ENCODE peak calls at places on chromosomes 5 and 9, in eight cellular contexts. N is GM23338, K is neural progenitor cell, A is K562, C is Karpas-422, O is HCT116, G is OCI-LY7, M is astrocyte. Q is an unnamed sample. For H4K20me1 and H3K4me1, the result is how much of the 10 kb centered on the place peaks cover.

GRCh38 chr9:33263131-33263935 is 1.2 kb downstream of the BAG1 start:
- DNase-seq in O (no peak), N (peak), G (peak), C (peak), M (peak), K (peak), A (peak), Q (peak)

GRCh38 chr5:95864944-95865504 is 42.5 kb upstream of the GLRX start:
- DNase-seq in N (no peak), M (no peak), G (no peak), O (no peak), A (no peak), K (peak), C (no peak), Q (no peak)

GRCh38 chr9:134764870-134765269 is 115.7 kb upstream of the FCN2 start:
- DNase-seq in C (no peak), M (no peak), A (no peak), N (no peak), O (no peak), K (no peak), G (no peak), Q (no peak)

GRCh38 chr5:135964670-135965320 is 10.0 kb upstream of the LECT2 start:
- DNase-seq in O (no peak), C (no peak), G (no peak), M (peak), K (no peak), A (no peak), N (no peak), Q (peak)

GRCh38 chr9:407255-407654 is 192.6 kb downstream of the DOCK8 start:
- DNase-seq in N (no peak), K (peak), A (no peak), G (no peak), M (no peak), O (no peak), C (peak), Q (no peak)

GRCh38 chr9:134775552-134775951 is 105.1 kb upstream of the FCN2 start:
- DNase-seq in A (no peak), C (no peak), O (no peak), N (no peak), G (no peak), K (no peak), M (peak), Q (peak)

GRCh38 chr5:56569051-56569450 is 246.3 kb upstream of the MAP3K1 start:
- DNase-seq in M (no peak), K (no peak), N (no peak), G (no peak), C (no peak), A (no peak), O (no peak), Q (no peak)

GRCh38 chr5:143229896-143230675 is 173.4 kb downstream of the NR3C1 start:
- DNase-seq in K (peak), M (no peak), G (peak), A (no peak), O (no peak), N (no peak), C (peak), Q (no peak)

GRCh38 chr5:126917918-126918623 is 112.3 kb downstream of the MARCHF3 start:
- DNase-seq in O (no peak), K (peak), N (peak), G (no peak), C (peak), A (peak), M (peak), Q (peak)

GRCh38 chr9:76911971-76912370 is 6.1 kb upstream of the PRUNE2 start:
- DNase-seq in G (no peak), C (no peak), N (no peak), K (no peak), O (peak), A (no peak), M (no peak), Q (no peak)

GRCh38 chr5:132067451-132067850 is 6.1 kb upstream of the CSF2 start:
- DNase-seq in A (no peak), M (no peak), O (no peak), G (no peak), C (no peak), K (no peak), N (no peak), Q (no peak)

GRCh38 chr9:613771-614347 is 227.6 kb upstream of the DMRT1 start:
- DNase-seq in A (peak), K (peak), C (peak), O (peak), M (peak), G (peak), N (peak), Q (peak)

GRCh38 chr9:90578116-90578815 is 64.4 kb downstream of the DIRAS2 start:
- DNase-seq in G (no peak), O (no peak), C (no peak), N (peak), M (no peak), K (no peak), A (no peak), Q (no peak)

GRCh38 chr5:145104106-145104505 is 731.0 kb downstream of the PRELID2 start:
- DNase-seq in O (no peak), C (no peak), A (no peak), N (no peak), K (no peak), M (peak), G (no peak), Q (no peak)

GRCh38 chr5:17118631-17119030 is 98.8 kb upstream of the BASP1 start:
- DNase-seq in C (no peak), A (peak), G (no peak), M (peak), K (no peak), N (no peak), O (peak), Q (peak)

GRCh38 chr5:91219803-91220371 is 163.2 kb downstream of the ARRDC3 start:
- DNase-seq in G (peak), O (peak), C (peak), A (peak), M (no peak), K (peak), N (peak), Q (no peak)

GRCh38 chr9:125095821-125096443 is 47.4 kb downstream of the SCAI start:
- DNase-seq in M (no peak), C (no peak), K (no peak), A (no peak), O (no peak), G (no peak), N (no peak), Q (no peak)

GRCh38 chr9:38344566-38345324 is 47.8 kb upstream of the ALDH1B1 start:
- DNase-seq in M (no peak), N (no peak), G (no peak), A (no peak), K (no peak), O (no peak), C (no peak), Q (no peak)

GRCh38 chr5:167658890-167659289 is 632.6 kb upstream of the WWC1 start:
- DNase-seq in G (no peak), A (no peak), N (no peak), M (no peak), O (no peak), C (no peak), K (no peak), Q (peak)

GRCh38 chr9:130681769-130682489 is 11.7 kb upstream of the EXOSC2 start:
- DNase-seq in N (peak), O (no peak), K (peak), C (peak), A (peak), M (no peak), G (peak), Q (no peak)

GRCh38 chr5:158879993-158880392 is 219.7 kb downstream of the EBF1 start:
- DNase-seq in N (no peak), C (no peak), K (no peak), O (no peak), M (no peak), G (no peak), A (no peak), Q (no peak)

GRCh38 chr9:7656648-7657047 is 142.9 kb downstream of the DMAC1 start:
- DNase-seq in C (no peak), G (no peak), N (no peak), O (no peak), A (no peak), M (no peak), K (no peak), Q (no peak)

GRCh38 chr9:92734931-92735906 is 29.4 kb downstream of the BICD2 start:
- DNase-seq in N (no peak), M (no peak), G (peak), O (no peak), A (no peak), K (no peak), C (peak), Q (no peak)

GRCh38 chr5:143887302-143887638 is 75.3 kb downstream of the HMHB1 start:
- DNase-seq in K (no peak), O (no peak), C (no peak), N (no peak), G (no peak), A (no peak), M (peak), Q (peak)

GRCh38 chr5:134153657-134154056 is 23.1 kb downstream of the SKP1 start:
- DNase-seq in C (no peak), O (no peak), A (no peak), M (peak), G (no peak), K (no peak), N (no peak), Q (no peak)

GRCh38 chr9:88814521-88815101 is 176.7 kb upstream of the S1PR3 start:
- DNase-seq in O (no peak), N (no peak), M (peak), G (no peak), A (no peak), C (no peak), K (no peak), Q (peak)

GRCh38 chr9:126113176-126113575 is 213.5 kb upstream of the MVB12B start:
- DNase-seq in O (no peak), K (no peak), G (no peak), A (no peak), C (no peak), M (no peak), N (no peak), Q (no peak)

GRCh38 chr9:38662763-38663593 is 42.6 kb upstream of the ANKRD18A start:
- DNase-seq in N (peak), C (no peak), G (no peak), A (no peak), K (peak), M (no peak), O (no peak), Q (peak)

GRCh38 chr9:21171351-21171750 is 4.9 kb upstream of the IFNA21 start:
- DNase-seq in O (no peak), C (no peak), M (no peak), G (no peak), A (no peak), K (no peak), N (no peak), Q (no peak)

GRCh38 chr9:110650261-110650660 is 18.3 kb upstream of the MUSK start:
- DNase-seq in O (no peak), K (no peak), C (no peak), N (no peak), G (no peak), A (no peak), M (peak), Q (peak)

DNA sequence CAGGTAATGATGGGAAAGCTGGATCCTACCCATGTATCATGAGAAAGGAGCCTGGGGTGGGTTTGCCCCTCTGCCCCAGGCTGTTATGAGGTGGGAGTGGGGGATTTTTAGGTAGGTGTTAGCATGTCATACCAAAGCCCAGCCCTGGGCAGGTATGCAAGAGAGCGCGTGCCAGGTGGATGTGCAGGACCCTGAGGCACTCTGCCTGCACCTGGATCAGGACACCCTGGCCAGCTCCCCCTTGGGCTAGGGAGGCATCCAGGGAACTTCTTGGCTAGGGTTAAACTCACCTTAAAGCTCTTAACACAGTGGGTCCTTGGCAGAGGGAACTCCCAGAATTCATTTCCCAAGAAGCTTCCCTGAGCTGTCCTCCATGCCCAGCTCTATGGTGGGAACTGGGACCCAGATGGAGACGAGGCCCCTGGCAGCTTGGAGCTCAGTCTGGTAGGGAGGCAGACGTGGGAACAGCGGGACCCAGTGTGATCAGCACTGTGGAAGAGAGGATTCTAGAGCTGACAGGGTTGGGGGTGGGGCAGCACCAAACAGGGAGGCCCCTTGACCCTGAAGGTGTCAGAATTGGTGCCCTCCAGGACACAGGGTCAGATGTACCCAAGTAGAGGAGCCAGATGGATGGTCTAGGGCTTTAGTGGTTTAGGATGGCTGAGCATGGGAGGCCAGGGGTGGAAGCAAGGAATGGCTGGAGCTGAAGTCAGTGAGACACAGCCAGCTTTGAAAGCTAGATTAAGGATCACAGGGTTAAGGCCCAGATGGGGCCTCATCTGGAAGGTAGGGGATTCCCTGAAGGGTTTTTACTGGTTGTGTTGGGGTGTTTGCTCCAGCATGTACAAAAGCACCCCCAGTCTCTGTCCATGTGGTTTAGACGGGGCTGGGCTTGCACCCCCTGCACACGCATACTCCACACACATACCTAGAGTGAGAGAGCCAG is 2.2 kb upstream of the PRR7 start:
- DNase-seq in O (no peak), A (peak), G (peak), M (no peak), C (peak), K (no peak), N (no peak), Q (no peak)
- H4K20me1 ChIP-seq in O (under half), A (under half), G (under half), M (under half), C (under half), K (under half), N (under half), Q (under half)

GRCh38 chr5:109852371-109853160 is 162.8 kb downstream of the MAN2A1 start:
- DNase-seq in N (no peak), G (no peak), O (no peak), C (no peak), K (no peak), M (peak), A (no peak), Q (no peak)

GRCh38 chr5:109859537-109859936 is 169.8 kb downstream of the MAN2A1 start:
- DNase-seq in C (no peak), A (no peak), O (no peak), G (no peak), M (no peak), N (no peak), K (no peak), Q (no peak)

GRCh38 chr5:109857405-109858031 is 167.8 kb downstream of the MAN2A1 start:
- DNase-seq in C (no peak), M (no peak), A (no peak), G (no peak), N (no peak), O (no peak), K (no peak), Q (no peak)

GRCh38 chr5:109853362-109853761 is 163.6 kb downstream of the MAN2A1 start:
- DNase-seq in G (no peak), K (no peak), A (no peak), C (no peak), O (no peak), N (no peak), M (peak), Q (no peak)

GRCh38 chr5:109855056-109855455 is 165.3 kb downstream of the MAN2A1 start:
- DNase-seq in C (no peak), K (no peak), M (peak), O (no peak), A (no peak), G (no peak), N (no peak), Q (no peak)
- H3K4me1 ChIP-seq in C (under half), K (under half), M (under half), O (under half), A (under half), G (under half), N (under half), Q (under half)

DNA sequence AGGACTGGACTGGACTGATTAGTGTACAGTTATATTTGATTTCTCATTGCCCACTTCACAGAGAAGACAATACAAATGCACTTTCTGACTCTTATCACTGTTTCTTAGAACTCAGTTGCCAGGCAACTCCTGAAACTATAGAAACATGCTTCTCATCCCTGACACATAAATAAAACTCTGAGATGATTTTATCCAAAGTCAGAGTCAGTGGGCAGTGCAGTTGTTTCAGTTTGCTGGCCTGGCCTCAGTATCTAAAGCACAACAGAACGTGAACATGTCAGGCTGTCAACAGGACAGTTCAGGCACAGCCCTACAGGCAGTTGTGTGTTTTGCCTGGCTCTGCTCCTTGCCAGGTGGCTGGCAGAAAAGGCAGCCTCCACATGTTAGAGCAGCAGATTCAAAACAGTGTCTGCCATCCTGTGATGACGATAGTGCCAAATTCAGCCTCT is 65.2 kb upstream of the CCDC152 start:
- DNase-seq in O (no peak), K (no peak), N (no peak), C (no peak), A (peak), M (peak), G (no peak), Q (peak)
- H3K4me2 ChIP-seq in O (no peak), K (no peak), N (no peak), C (no peak), A (no peak), M (no peak), G (no peak), Q (peak)

GRCh38 chr5:172266676-172267092 is 16.9 kb downstream of the UBTD2 start:
- DNase-seq in O (no peak), K (no peak), A (no peak), N (no peak), M (peak), G (no peak), C (no peak), Q (peak)

GRCh38 chr5:172267943-172268342 is 15.6 kb downstream of the UBTD2 start:
- DNase-seq in A (no peak), O (no peak), C (no peak), G (no peak), M (no peak), K (no peak), N (no peak), Q (no peak)

GRCh38 chr5:172266071-172266675 is 17.4 kb downstream of the UBTD2 start:
- DNase-seq in K (no peak), C (no peak), G (no peak), A (no peak), O (no peak), N (peak), M (peak), Q (no peak)

DNA sequence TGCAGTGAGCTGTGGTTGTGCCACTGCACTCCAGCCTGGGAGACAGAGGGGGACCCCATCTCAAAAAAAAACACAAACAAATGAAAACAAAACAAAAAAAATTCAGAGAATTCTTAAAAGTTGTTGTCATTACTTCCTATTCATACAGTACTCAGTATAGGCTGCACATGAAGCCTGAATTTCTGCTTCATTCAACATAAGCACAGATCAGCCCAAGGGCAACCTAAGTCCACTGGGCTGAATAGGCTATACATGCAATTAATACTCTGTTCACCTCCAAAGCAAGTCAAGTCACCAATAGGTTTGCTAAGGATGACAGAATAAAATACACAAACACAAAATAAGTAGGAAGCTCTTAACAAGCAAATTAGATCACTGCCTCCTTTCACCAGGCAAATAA is 18.8 kb downstream of the UBTD2 start:
- DNase-seq in K (no peak), M (no peak), O (no peak), C (no peak), A (no peak), G (no peak), N (no peak), Q (no peak)
- H4K20me1 ChIP-seq in K (half or more), M (half or more), O (under half), C (under half), A (under half), G (under half), N (half or more), Q (under half)

GRCh38 chr5:109701779-109702178 is 12.1 kb downstream of the MAN2A1 start:
- DNase-seq in C (no peak), M (no peak), O (no peak), N (no peak), G (no peak), K (no peak), A (peak), Q (no peak)

GRCh38 chr5:109705596-109705995 is 15.9 kb downstream of the MAN2A1 start:
- DNase-seq in K (peak), G (no peak), A (no peak), C (no peak), M (peak), O (no peak), N (peak), Q (no peak)

GRCh38 chr5:109704255-109704952 is 14.7 kb downstream of the MAN2A1 start:
- DNase-seq in A (no peak), M (peak), N (no peak), O (no peak), K (no peak), G (no peak), C (no peak), Q (peak)

GRCh38 chr5:109703165-109703564 is 13.4 kb downstream of the MAN2A1 start:
- DNase-seq in A (peak), C (no peak), G (no peak), N (no peak), O (no peak), M (no peak), K (no peak), Q (no peak)

GRCh38 chr5:109703827-109704226 is 14.1 kb downstream of the MAN2A1 start:
- DNase-seq in M (peak), N (no peak), C (no peak), O (no peak), K (no peak), A (peak), G (no peak), Q (peak)
- H3K4me1 ChIP-seq in M (under half), N (under half), C (under half), O (under half), K (under half), A (under half), G (under half), Q (under half)

GRCh38 chr9:75090579-75090978 is 2.3 kb downstream of the OSTF1 start:
- DNase-seq in G (no peak), M (no peak), N (no peak), K (no peak), C (no peak), O (no peak), A (no peak), Q (no peak)
- H3K4me2 ChIP-seq in G (peak), M (no peak), N (no peak), K (no peak), C (peak), O (no peak), A (no peak), Q (peak)

GRCh38 chr9:127202461-127203139 is 62.0 kb upstream of the GARNL3 start:
- DNase-seq in M (no peak), A (no peak), N (no peak), O (no peak), K (no peak), C (no peak), G (no peak), Q (no peak)

GRCh38 chr9:127204771-127205470 is 59.7 kb upstream of the GARNL3 start:
- DNase-seq in O (no peak), G (peak), C (peak), M (no peak), A (peak), K (no peak), N (peak), Q (peak)

GRCh38 chr9:127201731-127202130 is 62.8 kb upstream of the GARNL3 start:
- DNase-seq in A (no peak), N (no peak), G (no peak), M (no peak), K (no peak), C (no peak), O (no peak), Q (no peak)

GRCh38 chr9:127205952-127206351 is 58.6 kb upstream of the GARNL3 start:
- DNase-seq in A (no peak), N (no peak), K (no peak), G (no peak), M (no peak), C (no peak), O (no peak), Q (no peak)

GRCh38 chr9:127203501-127204327 is 60.9 kb upstream of the GARNL3 start:
- DNase-seq in N (no peak), A (no peak), C (no peak), G (no peak), K (no peak), O (no peak), M (no peak), Q (no peak)
- H4K20me1 ChIP-seq in N (under half), A (under half), C (under half), G (under half), K (under half), O (under half), M (under half), Q (under half)

GRCh38 chr5:112737472-112738179 is at the start of gene APC:
- DNase-seq in G (peak), C (peak), A (peak), K (peak), M (peak), N (peak), O (peak), Q (peak)
- H3K4me1 ChIP-seq in G (under half), C (half or more), A (under half), K (under half), M (under half), N (under half), O (under half), Q (under half)